ENCODE peak calls at places on chromosomes 2 and 18, in eight cellular contexts. One of them, this sample, is unnamed.

GRCh38 chr2:226310081-226310625 is 489.5 kb downstream of the IRS1 start:
- ATAC-seq in activated B cell treated with CpG ODN at 0.5 μM for 24 hours: no peak
- ATAC-seq in right cardiac atrium: no peak
- ATAC-seq in left cardiac atrium: no peak
- ATAC-seq in naive thymus-derived CD4-positive, alpha-beta T cell: no peak
- ATAC-seq in gastroesophageal sphincter: no peak
- ATAC-seq in left ventricle myocardium superior: no peak
- ATAC-seq in CD4-positive, alpha-beta T cell: no peak
- ATAC-seq in this sample: no peak

GRCh38 chr18:801137-801536 is 10.9 kb downstream of the YES1 start:
- ATAC-seq in activated B cell treated with CpG ODN at 0.5 μM for 24 hours: no peak
- ATAC-seq in right cardiac atrium: no peak
- ATAC-seq in left cardiac atrium: no peak
- ATAC-seq in naive thymus-derived CD4-positive, alpha-beta T cell: peak; percentile 53
- ATAC-seq in gastroesophageal sphincter: no peak
- ATAC-seq in left ventricle myocardium superior: no peak
- ATAC-seq in CD4-positive, alpha-beta T cell: no peak
- ATAC-seq in this sample: no peak

GRCh38 chr2:11932896-11933295 is 186.5 kb downstream of the LPIN1 start:
- ATAC-seq in activated B cell treated with CpG ODN at 0.5 μM for 24 hours: no peak
- ATAC-seq in right cardiac atrium: no peak
- ATAC-seq in left cardiac atrium: no peak
- ATAC-seq in naive thymus-derived CD4-positive, alpha-beta T cell: no peak
- ATAC-seq in gastroesophageal sphincter: no peak
- ATAC-seq in left ventricle myocardium superior: no peak
- ATAC-seq in CD4-positive, alpha-beta T cell: no peak
- ATAC-seq in this sample: no peak

GRCh38 chr2:20185176-20186022 is 39.5 kb downstream of the SDC1 start:
- ATAC-seq in activated B cell treated with CpG ODN at 0.5 μM for 24 hours: no peak
- ATAC-seq in right cardiac atrium: peak; percentile 12
- ATAC-seq in left cardiac atrium: peak; percentile 40
- ATAC-seq in naive thymus-derived CD4-positive, alpha-beta T cell: peak; percentile 57
- ATAC-seq in gastroesophageal sphincter: peak; percentile 25
- ATAC-seq in left ventricle myocardium superior: peak; percentile 22
- ATAC-seq in CD4-positive, alpha-beta T cell: no peak
- ATAC-seq in this sample: no peak

GRCh38 chr2:108778857-108779256 is 7.7 kb upstream of the CCDC138 start:
- ATAC-seq in activated B cell treated with CpG ODN at 0.5 μM for 24 hours: no peak
- ATAC-seq in right cardiac atrium: no peak
- ATAC-seq in left cardiac atrium: no peak
- ATAC-seq in naive thymus-derived CD4-positive, alpha-beta T cell: no peak
- ATAC-seq in gastroesophageal sphincter: no peak
- ATAC-seq in left ventricle myocardium superior: no peak
- ATAC-seq in CD4-positive, alpha-beta T cell: no peak
- ATAC-seq in this sample: no peak

GRCh38 chr18:24600076-24600654 is 139.7 kb downstream of the HRH4 start:
- ATAC-seq in activated B cell treated with CpG ODN at 0.5 μM for 24 hours: no peak
- ATAC-seq in right cardiac atrium: no peak
- ATAC-seq in left cardiac atrium: no peak
- ATAC-seq in naive thymus-derived CD4-positive, alpha-beta T cell: no peak
- ATAC-seq in gastroesophageal sphincter: no peak
- ATAC-seq in left ventricle myocardium superior: peak; percentile 23
- ATAC-seq in CD4-positive, alpha-beta T cell: no peak
- ATAC-seq in this sample: no peak

GRCh38 chr2:52456759-52457377 is 1310.7 kb upstream of the CHAC2 start:
- ATAC-seq in activated B cell treated with CpG ODN at 0.5 μM for 24 hours: no peak
- ATAC-seq in right cardiac atrium: no peak
- ATAC-seq in left cardiac atrium: no peak
- ATAC-seq in naive thymus-derived CD4-positive, alpha-beta T cell: no peak
- ATAC-seq in gastroesophageal sphincter: no peak
- ATAC-seq in left ventricle myocardium superior: no peak
- ATAC-seq in CD4-positive, alpha-beta T cell: no peak
- ATAC-seq in this sample: no peak

GRCh38 chr18:62788111-62788510 is 72.8 kb downstream of the PHLPP1 start:
- ATAC-seq in activated B cell treated with CpG ODN at 0.5 μM for 24 hours: no peak
- ATAC-seq in right cardiac atrium: no peak
- ATAC-seq in left cardiac atrium: no peak
- ATAC-seq in naive thymus-derived CD4-positive, alpha-beta T cell: no peak
- ATAC-seq in gastroesophageal sphincter: no peak
- ATAC-seq in left ventricle myocardium superior: no peak
- ATAC-seq in CD4-positive, alpha-beta T cell: no peak
- ATAC-seq in this sample: no peak

GRCh38 chr2:212842544-212843185 is 304.1 kb upstream of the ERBB4 start:
- ATAC-seq in activated B cell treated with CpG ODN at 0.5 μM for 24 hours: no peak
- ATAC-seq in right cardiac atrium: no peak
- ATAC-seq in left cardiac atrium: no peak
- ATAC-seq in naive thymus-derived CD4-positive, alpha-beta T cell: no peak
- ATAC-seq in gastroesophageal sphincter: no peak
- ATAC-seq in left ventricle myocardium superior: no peak
- ATAC-seq in CD4-positive, alpha-beta T cell: no peak
- ATAC-seq in this sample: no peak

GRCh38 chr2:207416936-207417718 is 112.6 kb upstream of the CREB1 start:
- ATAC-seq in activated B cell treated with CpG ODN at 0.5 μM for 24 hours: no peak
- ATAC-seq in right cardiac atrium: no peak
- ATAC-seq in left cardiac atrium: no peak
- ATAC-seq in naive thymus-derived CD4-positive, alpha-beta T cell: no peak
- ATAC-seq in gastroesophageal sphincter: no peak
- ATAC-seq in left ventricle myocardium superior: no peak
- ATAC-seq in CD4-positive, alpha-beta T cell: no peak
- ATAC-seq in this sample: peak; percentile 70

GRCh38 chr2:128578406-128579385 is 260.0 kb upstream of the HS6ST1 start:
- ATAC-seq in activated B cell treated with CpG ODN at 0.5 μM for 24 hours: no peak
- ATAC-seq in right cardiac atrium: no peak
- ATAC-seq in left cardiac atrium: no peak
- ATAC-seq in naive thymus-derived CD4-positive, alpha-beta T cell: no peak
- ATAC-seq in gastroesophageal sphincter: no peak
- ATAC-seq in left ventricle myocardium superior: no peak
- ATAC-seq in CD4-positive, alpha-beta T cell: no peak
- ATAC-seq in this sample: no peak

GRCh38 chr18:79374408-79375171 is 21.1 kb upstream of the NFATC1 start:
- ATAC-seq in activated B cell treated with CpG ODN at 0.5 μM for 24 hours: peak; percentile 90
- ATAC-seq in right cardiac atrium: no peak
- ATAC-seq in left cardiac atrium: no peak
- ATAC-seq in naive thymus-derived CD4-positive, alpha-beta T cell: peak; percentile 28
- ATAC-seq in gastroesophageal sphincter: no peak
- ATAC-seq in left ventricle myocardium superior: no peak
- ATAC-seq in CD4-positive, alpha-beta T cell: no peak
- ATAC-seq in this sample: no peak

GRCh38 chr18:24601624-24602023 is 141.2 kb downstream of the HRH4 start:
- ATAC-seq in activated B cell treated with CpG ODN at 0.5 μM for 24 hours: no peak
- ATAC-seq in right cardiac atrium: no peak
- ATAC-seq in left cardiac atrium: no peak
- ATAC-seq in naive thymus-derived CD4-positive, alpha-beta T cell: no peak
- ATAC-seq in gastroesophageal sphincter: no peak
- ATAC-seq in left ventricle myocardium superior: no peak
- ATAC-seq in CD4-positive, alpha-beta T cell: no peak
- ATAC-seq in this sample: no peak

GRCh38 chr2:152347076-152347475 is 12.1 kb downstream of the FMNL2 start:
- ATAC-seq in activated B cell treated with CpG ODN at 0.5 μM for 24 hours: no peak
- ATAC-seq in right cardiac atrium: no peak
- ATAC-seq in left cardiac atrium: no peak
- ATAC-seq in naive thymus-derived CD4-positive, alpha-beta T cell: no peak
- ATAC-seq in gastroesophageal sphincter: no peak
- ATAC-seq in left ventricle myocardium superior: no peak
- ATAC-seq in CD4-positive, alpha-beta T cell: no peak
- ATAC-seq in this sample: no peak

GRCh38 chr2:98656800-98657199 is 48.4 kb downstream of the UNC50 start:
- ATAC-seq in activated B cell treated with CpG ODN at 0.5 μM for 24 hours: no peak
- ATAC-seq in right cardiac atrium: no peak
- ATAC-seq in left cardiac atrium: no peak
- ATAC-seq in naive thymus-derived CD4-positive, alpha-beta T cell: peak; percentile 92
- ATAC-seq in gastroesophageal sphincter: no peak
- ATAC-seq in left ventricle myocardium superior: no peak
- ATAC-seq in CD4-positive, alpha-beta T cell: peak; percentile 76
- ATAC-seq in this sample: peak; percentile 48

GRCh38 chr2:25079050-25079635 is 37.3 kb downstream of the EFR3B start:
- ATAC-seq in activated B cell treated with CpG ODN at 0.5 μM for 24 hours: no peak
- ATAC-seq in right cardiac atrium: no peak
- ATAC-seq in left cardiac atrium: no peak
- ATAC-seq in naive thymus-derived CD4-positive, alpha-beta T cell: no peak
- ATAC-seq in gastroesophageal sphincter: no peak
- ATAC-seq in left ventricle myocardium superior: no peak
- ATAC-seq in CD4-positive, alpha-beta T cell: no peak
- ATAC-seq in this sample: no peak

GRCh38 chr18:68665623-68666022 is 49.3 kb downstream of the TMX3 start:
- ATAC-seq in activated B cell treated with CpG ODN at 0.5 μM for 24 hours: no peak
- ATAC-seq in right cardiac atrium: no peak
- ATAC-seq in left cardiac atrium: no peak
- ATAC-seq in naive thymus-derived CD4-positive, alpha-beta T cell: no peak
- ATAC-seq in gastroesophageal sphincter: no peak
- ATAC-seq in left ventricle myocardium superior: no peak
- ATAC-seq in CD4-positive, alpha-beta T cell: no peak
- ATAC-seq in this sample: no peak

GRCh38 chr2:159410276-159410675 is 123.8 kb upstream of the WDSUB1 start:
- ATAC-seq in activated B cell treated with CpG ODN at 0.5 μM for 24 hours: no peak
- ATAC-seq in right cardiac atrium: no peak
- ATAC-seq in left cardiac atrium: no peak
- ATAC-seq in naive thymus-derived CD4-positive, alpha-beta T cell: no peak
- ATAC-seq in gastroesophageal sphincter: no peak
- ATAC-seq in left ventricle myocardium superior: no peak
- ATAC-seq in CD4-positive, alpha-beta T cell: no peak
- ATAC-seq in this sample: peak; percentile 66

GRCh38 chr2:197101519-197101918 is 175.0 kb upstream of the PGAP1 start:
- ATAC-seq in activated B cell treated with CpG ODN at 0.5 μM for 24 hours: no peak
- ATAC-seq in right cardiac atrium: no peak
- ATAC-seq in left cardiac atrium: no peak
- ATAC-seq in naive thymus-derived CD4-positive, alpha-beta T cell: no peak
- ATAC-seq in gastroesophageal sphincter: no peak
- ATAC-seq in left ventricle myocardium superior: no peak
- ATAC-seq in CD4-positive, alpha-beta T cell: no peak
- ATAC-seq in this sample: no peak

GRCh38 chr2:5696351-5696740 is 4.2 kb downstream of the SOX11 start:
- ATAC-seq in activated B cell treated with CpG ODN at 0.5 μM for 24 hours: peak; percentile 10
- ATAC-seq in right cardiac atrium: peak; percentile 34
- ATAC-seq in left cardiac atrium: peak; percentile 53
- ATAC-seq in naive thymus-derived CD4-positive, alpha-beta T cell: no peak
- ATAC-seq in gastroesophageal sphincter: no peak
- ATAC-seq in left ventricle myocardium superior: peak; percentile 65
- ATAC-seq in CD4-positive, alpha-beta T cell: no peak
- ATAC-seq in this sample: no peak

GRCh38 chr2:102717308-102718018 is 44.4 kb upstream of the TMEM182 start:
- ATAC-seq in activated B cell treated with CpG ODN at 0.5 μM for 24 hours: no peak
- ATAC-seq in right cardiac atrium: no peak
- ATAC-seq in left cardiac atrium: peak; percentile 88
- ATAC-seq in naive thymus-derived CD4-positive, alpha-beta T cell: no peak
- ATAC-seq in gastroesophageal sphincter: peak; percentile 90
- ATAC-seq in left ventricle myocardium superior: peak; percentile 60
- ATAC-seq in CD4-positive, alpha-beta T cell: no peak
- ATAC-seq in this sample: no peak

GRCh38 chr2:53753036-53753435 is 14.6 kb upstream of the CHAC2 start:
- ATAC-seq in activated B cell treated with CpG ODN at 0.5 μM for 24 hours: no peak
- ATAC-seq in right cardiac atrium: no peak
- ATAC-seq in left cardiac atrium: no peak
- ATAC-seq in naive thymus-derived CD4-positive, alpha-beta T cell: no peak
- ATAC-seq in gastroesophageal sphincter: no peak
- ATAC-seq in left ventricle myocardium superior: no peak
- ATAC-seq in CD4-positive, alpha-beta T cell: no peak
- ATAC-seq in this sample: peak; percentile 56

GRCh38 chr2:222819722-222820333 is 41.0 kb upstream of the ACSL3 start:
- ATAC-seq in activated B cell treated with CpG ODN at 0.5 μM for 24 hours: no peak
- ATAC-seq in right cardiac atrium: no peak
- ATAC-seq in left cardiac atrium: peak; percentile 87
- ATAC-seq in naive thymus-derived CD4-positive, alpha-beta T cell: no peak
- ATAC-seq in gastroesophageal sphincter: no peak
- ATAC-seq in left ventricle myocardium superior: no peak
- ATAC-seq in CD4-positive, alpha-beta T cell: no peak
- ATAC-seq in this sample: peak; percentile 62